ENCODE peak calls at places on chromosomes 6 and 20, in six cellular contexts. S, H, M, X, E and O are unnamed samples.

GRCh38 chr6:159106627-159107241 is 61.9 kb upstream of the TAGAP start:
- DNase-seq in S (peak; percentile 67), H (peak; percentile 95), M (peak; percentile 36), X (peak; percentile 55), E (peak; percentile 39), O (peak; percentile 87)

GRCh38 chr6:53496797-53497196 is 48.1 kb downstream of the GCLC start:
- DNase-seq in S (no peak), H (no peak), M (peak; percentile 86), X (no peak), E (no peak), O (no peak)

GRCh38 chr6:17820055-17820454 is 113.3 kb upstream of the NUP153 start:
- DNase-seq in S (no peak), H (no peak), M (no peak), X (no peak), E (no peak), O (no peak)

GRCh38 chr6:33717857-33718552 is 6.5 kb upstream of the UQCC2 start:
- DNase-seq in S (peak; percentile 77), H (no peak), M (no peak), X (no peak), E (no peak), O (no peak)

GRCh38 chr6:34586327-34587040 is 30.4 kb upstream of the SPDEF start:
- DNase-seq in S (peak; percentile 58), H (no peak), M (no peak), X (no peak), E (no peak), O (no peak)

GRCh38 chr6:17583811-17584210 is 16.3 kb upstream of the FAM8A1 start:
- DNase-seq in S (no peak), H (no peak), M (no peak), X (no peak), E (no peak), O (no peak)

GRCh38 chr6:70108230-70108629 is 194.7 kb downstream of the COL9A1 start:
- DNase-seq in S (no peak), H (no peak), M (peak; percentile 8), X (peak; percentile 26), E (no peak), O (no peak)

GRCh38 chr20:34017610-34018009 is 23.9 kb downstream of the RALY start:
- DNase-seq in S (no peak), H (no peak), M (peak; percentile 96), X (no peak), E (no peak), O (no peak)

GRCh38 chr6:152948150-152948768 is 34.6 kb downstream of the FBXO5 start:
- DNase-seq in S (no peak), H (no peak), M (peak; percentile 26), X (peak; percentile 64), E (no peak), O (no peak)

GRCh38 chr6:14748679-14749078 is 497.2 kb upstream of the JARID2 start:
- DNase-seq in S (no peak), H (no peak), M (no peak), X (no peak), E (no peak), O (no peak)

GRCh38 chr20:34639755-34640222 is 37.1 kb downstream of the PIGU start:
- DNase-seq in S (no peak), H (no peak), M (no peak), X (peak; percentile 9), E (no peak), O (no peak)

GRCh38 chr20:32963176-32963575 is 41.1 kb downstream of the SUN5 start:
- DNase-seq in S (peak; percentile 48), H (no peak), M (no peak), X (no peak), E (no peak), O (no peak)

GRCh38 chr6:20274115-20274514 is 61.8 kb upstream of the MBOAT1 start:
- DNase-seq in S (no peak), H (no peak), M (no peak), X (no peak), E (no peak), O (no peak)

GRCh38 chr6:39453236-39453635 is 130.7 kb upstream of the KCNK16 start:
- DNase-seq in S (no peak), H (no peak), M (no peak), X (no peak), E (no peak), O (no peak)

GRCh38 chr6:4319992-4320683 is 184.8 kb upstream of the ECI2 start:
- DNase-seq in S (no peak), H (no peak), M (peak; percentile 70), X (peak; percentile 84), E (no peak), O (no peak)

GRCh38 chr6:127146935-127147334 is 28.5 kb downstream of the RSPO3 start:
- DNase-seq in S (no peak), H (no peak), M (peak; percentile 54), X (peak; percentile 90), E (no peak), O (no peak)

GRCh38 chr6:46772754-46773153 is 20.4 kb upstream of the MEP1A start:
- DNase-seq in S (peak; percentile 75), H (no peak), M (no peak), X (no peak), E (no peak), O (no peak)

GRCh38 chr6:1346556-1347186 is 34.8 kb downstream of the FOXQ1 start:
- DNase-seq in S (no peak), H (no peak), M (no peak), X (no peak), E (no peak), O (no peak)

GRCh38 chr20:31722388-31723281 is at the start of gene BCL2L1:
- DNase-seq in S (peak; percentile 94), H (peak; percentile 75), M (peak; percentile 78), X (peak; percentile 86), E (peak; percentile 89), O (peak; percentile 56)

GRCh38 chr6:145025488-145025887 is 709.8 kb downstream of the EPM2A start:
- DNase-seq in S (no peak), H (no peak), M (no peak), X (no peak), E (no peak), O (no peak)

GRCh38 chr20:16821211-16822089 is 73.3 kb downstream of the OTOR start:
- DNase-seq in S (no peak), H (no peak), M (peak; percentile 28), X (peak; percentile 39), E (no peak), O (no peak)

GRCh38 chr6:14573267-14573666 is 455.7 kb downstream of the CD83 start:
- DNase-seq in S (no peak), H (no peak), M (no peak), X (no peak), E (no peak), O (no peak)

GRCh38 chr6:116512709-116513108 is 1.3 kb downstream of the CALHM5 start:
- DNase-seq in S (no peak), H (no peak), M (no peak), X (peak; percentile 46), E (no peak), O (no peak)
- H3K4me3 ChIP-seq in S (peak overlapping the region; percentile 55), H (no peak overlapping the region), M (no peak overlapping the region), X (peak overlapping the region; percentile 26), E (peak overlapping the region; percentile 30), O (no peak overlapping the region)

DNA sequence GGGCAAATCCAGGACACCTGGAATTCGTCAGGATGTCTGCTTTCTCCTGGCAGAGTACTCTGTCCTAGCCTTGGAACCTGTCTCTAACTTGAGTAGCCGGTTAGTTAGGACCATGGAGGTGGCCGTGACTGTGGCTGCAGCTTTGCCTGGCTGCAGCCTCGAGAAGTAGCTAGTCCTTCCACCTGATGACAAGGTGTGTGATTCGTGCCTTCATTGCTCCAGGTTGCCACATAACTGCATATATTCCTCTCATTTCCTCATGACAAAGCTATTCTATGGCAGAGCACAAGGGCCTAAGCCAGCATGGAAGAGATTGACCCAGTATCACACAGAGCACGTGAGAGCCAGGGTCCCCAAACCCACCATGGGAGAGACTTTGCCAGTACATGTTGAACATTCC is 39.8 kb upstream of the KIF25 start:
- DNase-seq in S (no peak), H (no peak), M (peak; percentile 20), X (no peak), E (no peak), O (no peak)
- H3K4me1 ChIP-seq in S (no peaks in the 10 kb centered on the region), H (no peaks in the 10 kb centered on the region), M (peaks cover 5% of the 10 kb centered on the region), X (no peaks in the 10 kb centered on the region), E (no peaks in the 10 kb centered on the region), O (no peaks in the 10 kb centered on the region)

DNA sequence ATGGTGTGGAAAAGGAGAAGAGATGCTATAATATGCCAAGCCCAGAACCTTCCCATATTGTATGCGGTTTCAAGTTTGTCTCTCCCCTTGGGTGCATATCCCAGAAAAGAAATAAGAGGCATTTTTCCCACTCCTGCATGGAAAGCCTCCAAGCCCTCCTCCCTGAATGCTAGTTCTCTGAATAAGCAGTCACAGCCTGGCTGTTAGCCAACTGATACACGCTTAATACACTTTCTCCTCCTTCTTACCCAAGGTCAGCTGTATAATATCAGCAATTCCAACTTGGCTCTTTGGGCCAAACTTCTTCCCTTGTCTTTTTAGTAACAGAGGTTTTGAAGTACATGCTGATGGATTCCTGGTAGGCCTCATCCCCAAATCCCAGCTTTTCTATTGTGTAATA is 440.1 kb downstream of the EPHA7 start:
- DNase-seq in S (no peak), H (no peak), M (no peak), X (peak; percentile 10), E (no peak), O (no peak)
- H3K27ac ChIP-seq in S (no peak overlapping the region), H (no peak overlapping the region), M (no peak overlapping the region), X (no peak overlapping the region), E (no peak overlapping the region), O (no peak overlapping the region)

DNA sequence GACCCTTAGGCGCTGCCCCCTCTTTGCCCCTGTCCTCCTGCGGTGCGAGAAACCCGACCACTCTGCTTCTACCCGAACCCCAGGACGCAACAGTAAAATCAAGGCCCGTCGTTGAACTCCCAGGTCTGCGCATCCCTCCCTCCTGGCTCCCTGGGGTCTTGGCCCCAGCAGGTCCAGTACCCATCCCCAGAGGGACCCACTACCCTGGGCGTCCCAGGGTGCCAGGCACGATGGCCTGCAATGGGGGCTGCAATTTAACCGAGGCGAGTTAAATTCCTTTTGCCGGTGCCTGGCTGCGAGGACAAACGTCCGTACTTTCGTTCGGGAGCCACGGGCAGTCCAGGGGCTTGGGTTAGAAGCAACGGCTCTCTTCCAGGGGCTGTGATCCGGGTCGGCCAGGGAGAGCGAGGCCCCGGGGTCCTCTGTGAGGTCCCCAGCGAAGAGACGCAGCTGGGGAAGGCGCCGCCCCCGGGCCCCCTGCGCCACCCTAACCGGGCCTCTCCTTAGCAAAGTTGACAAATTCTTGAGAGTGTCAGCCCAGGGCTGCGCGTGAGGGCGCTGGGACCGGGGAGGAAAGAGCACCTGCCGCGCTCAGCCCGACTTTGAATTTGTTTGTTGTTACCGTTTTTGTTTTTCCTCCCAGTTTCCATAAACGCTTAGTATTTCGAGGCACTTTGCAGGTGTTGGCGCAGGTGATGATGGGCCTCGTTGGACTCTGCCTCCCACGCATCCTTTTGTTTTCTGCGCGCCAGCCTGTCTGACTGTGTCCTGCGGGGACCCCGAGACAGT is 6.1 kb downstream of the OLIG3 start:
- DNase-seq in S (no peak), H (no peak), M (no peak), X (no peak), E (no peak), O (no peak)
- H3K4me3 ChIP-seq in S (peak overlapping the region; percentile 12), H (no peak overlapping the region), M (no peak overlapping the region), X (no peak overlapping the region), E (peak overlapping the region; percentile 20), O (peak overlapping the region; percentile 37)

DNA sequence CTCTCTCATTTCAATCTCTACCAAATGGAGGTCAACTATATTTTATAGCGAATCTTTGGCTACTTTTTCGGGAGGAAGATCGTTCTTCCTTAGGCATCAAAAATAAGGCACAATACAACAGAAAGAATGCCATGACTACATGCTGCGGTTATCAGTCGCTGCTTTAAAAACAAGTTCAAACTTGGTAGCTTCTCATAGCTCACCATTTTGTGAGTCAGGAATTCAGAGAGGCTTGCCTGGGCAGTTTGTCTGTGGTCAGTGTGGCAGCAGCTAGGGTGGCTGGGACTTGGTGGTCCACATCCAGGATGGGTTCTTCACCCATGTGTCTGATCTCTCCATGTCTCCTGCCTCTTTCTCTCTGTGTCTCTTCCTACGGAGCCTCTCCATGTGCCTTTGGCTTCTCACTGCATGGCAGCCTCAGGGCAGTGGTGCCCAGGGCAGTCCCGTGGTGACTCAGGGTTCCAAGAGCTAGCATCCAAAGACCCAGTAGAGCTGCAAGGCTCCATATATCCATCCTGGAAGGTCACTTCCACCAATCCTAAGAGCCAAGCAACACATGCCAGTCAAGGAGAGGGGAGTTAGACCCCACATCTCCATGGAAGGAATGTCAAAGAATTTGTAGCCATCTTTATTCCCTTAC is 10.4 kb downstream of the SCML4 start:
- DNase-seq in S (no peak), H (no peak), M (peak; percentile 94), X (no peak), E (no peak), O (no peak)
- H3K4me1 ChIP-seq in S (no peaks in the 10 kb centered on the region), H (peaks cover 47% of the 10 kb centered on the region), M (peaks cover 29% of the 10 kb centered on the region), X (no peaks in the 10 kb centered on the region), E (no peaks in the 10 kb centered on the region), O (peaks cover 9% of the 10 kb centered on the region)